ENCODE peak calls at places on chromosomes 4 and X, in nine cellular contexts. One of them, this sample, is unnamed.

GRCh38 chr4:70734168-70734954 is 12.6 kb downstream of the RUFY3 start:
- DNase-seq in heart left ventricle: no peak
- DNase-seq in spleen: no peak
- DNase-seq in AG08396: peak
- DNase-seq in NCI-H1694: no peak
- DNase-seq in anterior cingulate cortex: no peak
- DNase-seq in choroid plexus epithelial cell: peak
- DNase-seq in HCEC 1CT: peak
- DNase-seq in caudate nucleus: no peak
- DNase-seq in this sample: peak

GRCh38 chrX:85379174-85379907 is at the start of gene POF1B:
- DNase-seq in heart left ventricle: no peak
- DNase-seq in spleen: no peak
- DNase-seq in AG08396: no peak
- DNase-seq in NCI-H1694: no peak
- DNase-seq in anterior cingulate cortex: no peak
- DNase-seq in choroid plexus epithelial cell: no peak
- DNase-seq in HCEC 1CT: no peak
- DNase-seq in caudate nucleus: no peak
- DNase-seq in this sample: no peak

GRCh38 chr4:1793496-1793840 is 375 bp downstream of the FGFR3 start:
- DNase-seq in heart left ventricle: no peak
- DNase-seq in spleen: no peak
- DNase-seq in AG08396: peak
- DNase-seq in NCI-H1694: no peak
- DNase-seq in anterior cingulate cortex: no peak
- DNase-seq in choroid plexus epithelial cell: peak
- DNase-seq in HCEC 1CT: no peak
- DNase-seq in caudate nucleus: no peak
- DNase-seq in this sample: no peak

GRCh38 chr4:47926667-47927258 is 12.4 kb upstream of the NFXL1 start:
- DNase-seq in heart left ventricle: peak
- DNase-seq in spleen: peak
- DNase-seq in AG08396: peak
- DNase-seq in NCI-H1694: peak
- DNase-seq in anterior cingulate cortex: peak
- DNase-seq in choroid plexus epithelial cell: peak
- DNase-seq in HCEC 1CT: peak
- DNase-seq in caudate nucleus: no peak
- DNase-seq in this sample: peak

GRCh38 chrX:19544693-19545305 is 29.5 kb upstream of the MAP3K15 start:
- DNase-seq in heart left ventricle: peak
- DNase-seq in spleen: no peak
- DNase-seq in AG08396: peak
- DNase-seq in NCI-H1694: peak
- DNase-seq in anterior cingulate cortex: no peak
- DNase-seq in choroid plexus epithelial cell: peak
- DNase-seq in HCEC 1CT: peak
- DNase-seq in caudate nucleus: no peak
- DNase-seq in this sample: peak

GRCh38 chr4:7710576-7711329 is 228.9 kb downstream of the AFAP1 start:
- DNase-seq in heart left ventricle: no peak
- DNase-seq in spleen: no peak
- DNase-seq in AG08396: no peak
- DNase-seq in NCI-H1694: no peak
- DNase-seq in anterior cingulate cortex: no peak
- DNase-seq in choroid plexus epithelial cell: no peak
- DNase-seq in HCEC 1CT: no peak
- DNase-seq in caudate nucleus: no peak
- DNase-seq in this sample: no peak

GRCh38 chr4:5206391-5206790 is 155.1 kb downstream of the STK32B start:
- DNase-seq in heart left ventricle: peak
- DNase-seq in spleen: no peak
- DNase-seq in AG08396: peak
- DNase-seq in NCI-H1694: no peak
- DNase-seq in anterior cingulate cortex: peak
- DNase-seq in choroid plexus epithelial cell: no peak
- DNase-seq in HCEC 1CT: no peak
- DNase-seq in caudate nucleus: peak
- DNase-seq in this sample: peak

GRCh38 chrX:27679281-27679680 is 89.1 kb downstream of the DCAF8L2 start:
- DNase-seq in heart left ventricle: no peak
- DNase-seq in spleen: no peak
- DNase-seq in AG08396: no peak
- DNase-seq in NCI-H1694: no peak
- DNase-seq in anterior cingulate cortex: no peak
- DNase-seq in choroid plexus epithelial cell: no peak
- DNase-seq in HCEC 1CT: no peak
- DNase-seq in caudate nucleus: no peak
- DNase-seq in this sample: peak

GRCh38 chrX:15854080-15854655 is 445 bp downstream of the AP1S2 start:
- DNase-seq in heart left ventricle: peak
- DNase-seq in spleen: peak
- DNase-seq in AG08396: peak
- DNase-seq in NCI-H1694: no peak
- DNase-seq in anterior cingulate cortex: no peak
- DNase-seq in choroid plexus epithelial cell: no peak
- DNase-seq in HCEC 1CT: peak
- DNase-seq in caudate nucleus: peak
- DNase-seq in this sample: no peak

GRCh38 chr4:159416073-159416472 is 313.2 kb downstream of the RAPGEF2 start:
- DNase-seq in heart left ventricle: no peak
- DNase-seq in spleen: no peak
- DNase-seq in AG08396: no peak
- DNase-seq in NCI-H1694: no peak
- DNase-seq in anterior cingulate cortex: no peak
- DNase-seq in choroid plexus epithelial cell: no peak
- DNase-seq in HCEC 1CT: no peak
- DNase-seq in caudate nucleus: no peak
- DNase-seq in this sample: no peak

GRCh38 chrX:48507246-48507645 is 1.5 kb upstream of the PORCN start:
- DNase-seq in heart left ventricle: no peak
- DNase-seq in spleen: peak
- DNase-seq in AG08396: no peak
- DNase-seq in NCI-H1694: no peak
- DNase-seq in anterior cingulate cortex: no peak
- DNase-seq in choroid plexus epithelial cell: no peak
- DNase-seq in HCEC 1CT: no peak
- DNase-seq in caudate nucleus: no peak
- DNase-seq in this sample: no peak

GRCh38 chr4:145531193-145531592 is 49.5 kb downstream of the SMAD1 start:
- DNase-seq in heart left ventricle: peak
- DNase-seq in spleen: no peak
- DNase-seq in AG08396: no peak
- DNase-seq in NCI-H1694: peak
- DNase-seq in anterior cingulate cortex: peak
- DNase-seq in choroid plexus epithelial cell: no peak
- DNase-seq in HCEC 1CT: no peak
- DNase-seq in caudate nucleus: no peak
- DNase-seq in this sample: no peak

GRCh38 chr4:56200275-56200674 is 187.0 kb downstream of the AASDH start:
- DNase-seq in heart left ventricle: no peak
- DNase-seq in spleen: no peak
- DNase-seq in AG08396: no peak
- DNase-seq in NCI-H1694: no peak
- DNase-seq in anterior cingulate cortex: no peak
- DNase-seq in choroid plexus epithelial cell: no peak
- DNase-seq in HCEC 1CT: no peak
- DNase-seq in caudate nucleus: no peak
- DNase-seq in this sample: peak

GRCh38 chr4:55373461-55373860 is 22.3 kb upstream of the TMEM165 start:
- DNase-seq in heart left ventricle: no peak
- DNase-seq in spleen: no peak
- DNase-seq in AG08396: no peak
- DNase-seq in NCI-H1694: no peak
- DNase-seq in anterior cingulate cortex: no peak
- DNase-seq in choroid plexus epithelial cell: no peak
- DNase-seq in HCEC 1CT: no peak
- DNase-seq in caudate nucleus: no peak
- DNase-seq in this sample: no peak

GRCh38 chrX:17643528-17643927 is 93.8 kb upstream of the SCML1 start:
- DNase-seq in heart left ventricle: no peak
- DNase-seq in spleen: no peak
- DNase-seq in AG08396: no peak
- DNase-seq in NCI-H1694: no peak
- DNase-seq in anterior cingulate cortex: no peak
- DNase-seq in choroid plexus epithelial cell: no peak
- DNase-seq in HCEC 1CT: no peak
- DNase-seq in caudate nucleus: no peak
- DNase-seq in this sample: no peak

GRCh38 chr4:1169171-1169671 is 3.2 kb downstream of the SPON2 start:
- DNase-seq in heart left ventricle: no peak
- DNase-seq in spleen: no peak
- DNase-seq in AG08396: no peak
- DNase-seq in NCI-H1694: no peak
- DNase-seq in anterior cingulate cortex: no peak
- DNase-seq in choroid plexus epithelial cell: no peak
- DNase-seq in HCEC 1CT: no peak
- DNase-seq in caudate nucleus: no peak
- DNase-seq in this sample: no peak

GRCh38 chr4:106277140-106277680 is 38.8 kb downstream of the TBCK start:
- DNase-seq in heart left ventricle: no peak
- DNase-seq in spleen: no peak
- DNase-seq in AG08396: no peak
- DNase-seq in NCI-H1694: no peak
- DNase-seq in anterior cingulate cortex: no peak
- DNase-seq in choroid plexus epithelial cell: no peak
- DNase-seq in HCEC 1CT: peak
- DNase-seq in caudate nucleus: no peak
- DNase-seq in this sample: no peak

GRCh38 chrX:53288173-53288572 is 6.8 kb upstream of the IQSEC2 start:
- DNase-seq in heart left ventricle: peak
- DNase-seq in spleen: no peak
- DNase-seq in AG08396: peak
- DNase-seq in NCI-H1694: no peak
- DNase-seq in anterior cingulate cortex: peak
- DNase-seq in choroid plexus epithelial cell: no peak
- DNase-seq in HCEC 1CT: no peak
- DNase-seq in caudate nucleus: no peak
- DNase-seq in this sample: no peak

GRCh38 chrX:111955916-111956315 is 79.9 kb downstream of the TRPC5OS start:
- DNase-seq in heart left ventricle: no peak
- DNase-seq in spleen: no peak
- DNase-seq in AG08396: no peak
- DNase-seq in NCI-H1694: no peak
- DNase-seq in anterior cingulate cortex: no peak
- DNase-seq in choroid plexus epithelial cell: no peak
- DNase-seq in HCEC 1CT: no peak
- DNase-seq in caudate nucleus: no peak
- DNase-seq in this sample: no peak

GRCh38 chrX:118751950-118752783 is 24.8 kb downstream of the IL13RA1 start:
- DNase-seq in heart left ventricle: no peak
- DNase-seq in spleen: no peak
- DNase-seq in AG08396: no peak
- DNase-seq in NCI-H1694: no peak
- DNase-seq in anterior cingulate cortex: no peak
- DNase-seq in choroid plexus epithelial cell: no peak
- DNase-seq in HCEC 1CT: no peak
- DNase-seq in caudate nucleus: no peak
- DNase-seq in this sample: no peak

GRCh38 chrX:101409043-101409442 is 1.0 kb downstream of the HNRNPH2 start:
- DNase-seq in heart left ventricle: no peak
- DNase-seq in spleen: no peak
- DNase-seq in AG08396: no peak
- DNase-seq in NCI-H1694: no peak
- DNase-seq in anterior cingulate cortex: no peak
- DNase-seq in choroid plexus epithelial cell: no peak
- DNase-seq in HCEC 1CT: no peak
- DNase-seq in caudate nucleus: no peak
- DNase-seq in this sample: no peak

GRCh38 chr4:610411-611261 is 14.7 kb upstream of the PDE6B start:
- DNase-seq in heart left ventricle: no peak
- DNase-seq in spleen: peak
- DNase-seq in AG08396: no peak
- DNase-seq in NCI-H1694: peak
- DNase-seq in anterior cingulate cortex: no peak
- DNase-seq in choroid plexus epithelial cell: peak
- DNase-seq in HCEC 1CT: peak
- DNase-seq in caudate nucleus: no peak
- DNase-seq in this sample: peak

GRCh38 chr4:74320559-74321118 is 12.4 kb downstream of the EPGN start:
- DNase-seq in heart left ventricle: no peak
- DNase-seq in spleen: peak
- DNase-seq in AG08396: peak
- DNase-seq in NCI-H1694: peak
- DNase-seq in anterior cingulate cortex: no peak
- DNase-seq in choroid plexus epithelial cell: peak
- DNase-seq in HCEC 1CT: peak
- DNase-seq in caudate nucleus: no peak
- DNase-seq in this sample: peak

GRCh38 chr4:105274504-105274903 is 127.8 kb downstream of the TET2 start:
- DNase-seq in heart left ventricle: no peak
- DNase-seq in spleen: no peak
- DNase-seq in AG08396: no peak
- DNase-seq in NCI-H1694: no peak
- DNase-seq in anterior cingulate cortex: no peak
- DNase-seq in choroid plexus epithelial cell: no peak
- DNase-seq in HCEC 1CT: no peak
- DNase-seq in caudate nucleus: no peak
- DNase-seq in this sample: no peak

GRCh38 chr4:1559896-1560650 is 124.0 kb downstream of the FAM53A start:
- DNase-seq in heart left ventricle: no peak
- DNase-seq in spleen: no peak
- DNase-seq in AG08396: no peak
- DNase-seq in NCI-H1694: no peak
- DNase-seq in anterior cingulate cortex: no peak
- DNase-seq in choroid plexus epithelial cell: peak
- DNase-seq in HCEC 1CT: no peak
- DNase-seq in caudate nucleus: no peak
- DNase-seq in this sample: no peak

GRCh38 chr4:24704152-24704551 is 91.2 kb upstream of the SOD3 start:
- DNase-seq in heart left ventricle: no peak
- DNase-seq in spleen: no peak
- DNase-seq in AG08396: no peak
- DNase-seq in NCI-H1694: no peak
- DNase-seq in anterior cingulate cortex: no peak
- DNase-seq in choroid plexus epithelial cell: no peak
- DNase-seq in HCEC 1CT: no peak
- DNase-seq in caudate nucleus: no peak
- DNase-seq in this sample: no peak

GRCh38 chrX:96440941-96441340 is 243.7 kb upstream of the DIAPH2 start:
- DNase-seq in heart left ventricle: no peak
- DNase-seq in spleen: no peak
- DNase-seq in AG08396: no peak
- DNase-seq in NCI-H1694: no peak
- DNase-seq in anterior cingulate cortex: no peak
- DNase-seq in choroid plexus epithelial cell: peak
- DNase-seq in HCEC 1CT: no peak
- DNase-seq in caudate nucleus: no peak
- DNase-seq in this sample: no peak

GRCh38 chrX:51406688-51407519 is 74.3 kb downstream of the NUDT10 start:
- DNase-seq in heart left ventricle: no peak
- DNase-seq in spleen: no peak
- DNase-seq in AG08396: no peak
- DNase-seq in NCI-H1694: no peak
- DNase-seq in anterior cingulate cortex: no peak
- DNase-seq in choroid plexus epithelial cell: no peak
- DNase-seq in HCEC 1CT: no peak
- DNase-seq in caudate nucleus: no peak
- DNase-seq in this sample: no peak

This sample was measured in astrocyte.